ENCODE peak calls at places on chromosomes 13 and 19, in six cellular contexts. V, O, S, Z, B and K are unnamed samples.

GRCh38 chr19:35925501-35925900 is 10.7 kb upstream of the LRFN3 start:
- DNase-seq in V (no peak), B (no peak), O (no peak), Z (no peak), S (no peak), K (no peak)

GRCh38 chr13:20901668-20902437 is 693 bp downstream of the XPO4 start:
- DNase-seq in O (no peak), Z (no peak), V (peak), B (peak), S (peak), K (peak)

GRCh38 chr13:22801402-22802003 is 379.3 kb upstream of the SGCG start:
- DNase-seq in V (peak), O (no peak), S (peak), Z (no peak), B (no peak), K (peak)

GRCh38 chr19:19820774-19821315 is 705 bp downstream of the ZNF506 start:
- DNase-seq in V (no peak), O (no peak), S (no peak), Z (no peak), B (no peak), K (peak)

GRCh38 chr13:22143671-22144070 is 472.8 kb downstream of the FGF9 start:
- DNase-seq in V (no peak), Z (no peak), S (no peak), B (no peak), O (no peak), K (no peak)

GRCh38 chr19:51784922-51785690 is 9.9 kb upstream of the FPR3 start:
- DNase-seq in O (no peak), Z (no peak), B (peak), S (no peak), V (no peak), K (no peak)

GRCh38 chr19:13796301-13797057 is 1.2 kb downstream of the ZSWIM4 start:
- DNase-seq in Z (no peak), V (peak), S (peak), O (no peak), B (peak), K (peak)

GRCh38 chr13:110161112-110161897 is 145.7 kb downstream of the COL4A1 start:
- DNase-seq in V (no peak), S (no peak), B (no peak), O (no peak), Z (no peak), K (no peak)

GRCh38 chr19:20999731-21000352 is 20.6 kb upstream of the ZNF430 start:
- DNase-seq in V (peak), B (peak), Z (peak), O (peak), S (peak), K (peak)

GRCh38 chr13:87274209-87274819 is 396.9 kb upstream of the SLITRK5 start:
- DNase-seq in O (peak), B (peak), V (peak), S (peak), Z (no peak), K (peak)

GRCh38 chr19:48061401-48062344 is 17.8 kb upstream of the CABP5 start:
- DNase-seq in Z (peak), O (no peak), S (no peak), V (no peak), B (no peak), K (peak)

GRCh38 chr13:77981191-77981925 is 62.7 kb upstream of the EDNRB start:
- DNase-seq in V (peak), S (peak), B (no peak), Z (no peak), O (no peak), K (no peak)

DNA sequence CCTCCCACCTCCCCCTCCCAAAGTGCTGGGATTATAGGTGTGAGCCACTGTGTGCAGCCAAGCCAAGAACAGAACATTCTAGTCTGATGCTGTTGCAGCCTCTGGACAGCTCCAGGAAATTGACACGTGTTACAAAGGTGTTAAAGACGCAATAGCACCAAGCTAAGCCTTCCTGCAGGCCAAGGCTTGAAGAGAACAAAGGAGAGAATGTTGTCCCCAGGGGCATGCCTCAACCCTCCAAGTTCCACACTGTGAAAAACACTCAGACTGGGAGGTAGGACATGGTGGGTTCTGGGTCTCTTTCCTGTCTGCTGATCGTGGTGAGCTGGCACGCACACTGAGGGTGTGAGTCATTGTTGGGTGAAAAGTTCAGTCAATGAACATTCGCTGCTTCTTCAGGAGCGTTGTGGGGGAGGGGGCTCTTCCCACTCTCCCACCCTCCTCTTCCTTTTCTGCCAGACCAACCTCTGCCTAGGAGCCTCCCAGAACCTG is 5.3 kb upstream of the PTPRS start:
- DNase-seq in O (no peak), S (peak), V (peak), Z (no peak), B (peak), K (peak)
- H3K4me2 ChIP-seq in O (no peak), S (no peak), V (no peak), Z (no peak), B (no peak), K (no peak)

GRCh38 chr19:15671891-15672579 is 852 bp upstream of the CYP4F12 start:
- DNase-seq in B (no peak), O (no peak), S (no peak), Z (no peak), V (no peak), K (no peak)
- H3K4me3 ChIP-seq in B (no peak), O (no peak), S (no peak), Z (no peak), V (no peak), K (no peak)

DNA sequence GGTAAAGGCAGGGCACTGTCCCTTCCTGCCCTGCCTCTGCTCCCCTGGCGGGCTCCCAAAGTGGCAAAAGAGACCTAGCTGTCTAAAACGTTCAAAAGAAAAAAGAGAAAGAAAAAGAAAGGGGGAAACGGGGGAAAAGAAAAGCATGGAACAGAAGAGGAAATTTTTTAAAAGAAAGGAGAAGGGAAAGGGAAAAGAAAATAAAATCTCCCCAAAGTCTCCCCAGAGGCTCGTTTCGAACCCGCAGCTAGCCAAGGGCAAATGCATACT is 37.0 kb upstream of the FLT1 start:
- DNase-seq in S (no peak), B (no peak), Z (no peak), O (no peak), V (no peak), K (no peak)
- H3K23ac ChIP-seq in S (no peak), B (no peak), Z (peak), O (peak), V (peak), K (peak)

DNA sequence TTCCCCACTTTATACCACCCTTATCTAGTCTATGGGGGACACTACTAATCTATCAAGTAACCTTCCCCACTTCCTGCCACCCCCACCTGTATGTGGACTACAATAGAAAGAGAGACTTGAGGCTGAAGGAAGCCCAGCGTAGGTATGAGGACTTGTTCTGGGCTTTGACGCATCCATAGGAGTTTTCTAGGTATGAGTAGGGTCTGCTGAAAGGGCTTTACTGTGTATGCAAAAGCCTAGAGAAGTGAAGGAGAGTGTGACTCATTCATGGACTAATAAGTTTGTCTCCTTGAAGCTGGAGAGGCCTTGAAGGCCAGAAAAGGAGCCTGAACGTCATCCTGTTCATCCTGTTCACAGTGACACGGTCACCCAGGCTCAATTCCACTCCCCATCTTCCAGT is 21.8 kb downstream of the TINCR start:
- DNase-seq in B (no peak), S (no peak), O (no peak), V (no peak), Z (no peak), K (no peak)
- H3K4me2 ChIP-seq in B (no peak), S (no peak), O (no peak), V (no peak), Z (no peak), K (no peak)

GRCh38 chr19:2289714-2290435 is 7.9 kb upstream of the PEAK3 start:
- DNase-seq in Z (no peak), S (no peak), B (no peak), V (no peak), O (no peak), K (no peak)
- H3K4me3 ChIP-seq in Z (peak), S (peak), B (no peak), V (no peak), O (no peak), K (no peak)

GRCh38 chr19:39157275-39157996 is 31.9 kb downstream of the PAK4 start:
- DNase-seq in V (peak), O (no peak), Z (no peak), S (peak), B (no peak), K (no peak)
- H3K23ac ChIP-seq in V (peak), O (peak), Z (peak), S (no peak), B (no peak), K (peak)

GRCh38 chr13:27353166-27353583 is 71.2 kb upstream of the GTF3A start:
- DNase-seq in V (peak), B (no peak), Z (no peak), O (no peak), S (peak), K (no peak)
- H3K4me2 ChIP-seq in V (peak), B (no peak), Z (no peak), O (no peak), S (no peak), K (no peak)

GRCh38 chr19:17162580-17162979 is 52.6 kb upstream of the USE1 start:
- DNase-seq in Z (no peak), B (no peak), V (no peak), S (no peak), O (no peak), K (no peak)
- H3K4me3 ChIP-seq in Z (no peak), B (no peak), V (no peak), S (no peak), O (no peak), K (no peak)

GRCh38 chr19:44718441-44719261 is 19.7 kb downstream of the CEACAM16 start:
- DNase-seq in O (peak), V (peak), B (no peak), Z (no peak), S (peak), K (peak)
- H3K23ac ChIP-seq in O (no peak), V (peak), B (no peak), Z (no peak), S (no peak), K (peak)

GRCh38 chr13:61415749-61416148 is at the start of gene PCDH20:
- DNase-seq in B (no peak), Z (no peak), O (no peak), S (no peak), V (no peak), K (no peak)
- H3K4me2 ChIP-seq in B (peak), Z (peak), O (peak), S (peak), V (no peak), K (peak)